ENCODE peak calls at places on chromosomes 2 and 18, in ten cellular contexts. H is HCT116, U is HepG2, L is ovary, P is sigmoid colon, N is thyroid gland, J is transverse colon, A is heart left ventricle, I is tibial nerve, V is GM12878. W is an unnamed sample.

GRCh38 chr2:8086342-8086741 is 595.5 kb upstream of the ID2 start:
- DNase-seq in H (no peak), U (no peak), L (no peak), P (no peak), N (no peak), J (no peak), A (no peak), I (no peak), V (no peak), W (no peak)

GRCh38 chr2:237968048-237968862 is 1.4 kb downstream of the UBE2F start:
- DNase-seq in H (no peak), U (peak), L (no peak), P (peak), N (peak), J (peak), A (no peak), I (peak), V (peak), W (no peak)

GRCh38 chr2:170362895-170363582 is 185.1 kb downstream of the MYO3B start:
- DNase-seq in H (no peak), U (no peak), L (no peak), P (no peak), N (no peak), J (no peak), A (no peak), I (peak), V (no peak), W (no peak)

GRCh38 chr2:212777020-212777491 is 238.5 kb upstream of the ERBB4 start:
- DNase-seq in H (peak), U (peak), L (no peak), P (no peak), N (no peak), J (no peak), A (no peak), I (no peak), V (peak), W (no peak)

GRCh38 chr2:219228026-219228744 is 1.3 kb downstream of the ATG9A start:
- DNase-seq in H (no peak), U (no peak), L (no peak), P (no peak), N (no peak), J (no peak), A (no peak), I (no peak), V (no peak), W (no peak)

GRCh38 chr2:96548558-96549465 is 12.3 kb downstream of the ARID5A start:
- DNase-seq in H (no peak), U (no peak), L (peak), P (peak), N (no peak), J (no peak), A (no peak), I (no peak), V (no peak), W (no peak)

GRCh38 chr18:51275712-51276473 is 78.4 kb upstream of the MEX3C start:
- DNase-seq in H (no peak), U (no peak), L (peak), P (no peak), N (peak), J (peak), A (peak), I (peak), V (no peak), W (no peak)

GRCh38 chr2:129876576-129876975 is 102.9 kb upstream of the RAB6C start:
- DNase-seq in H (no peak), U (no peak), L (no peak), P (no peak), N (no peak), J (no peak), A (no peak), I (no peak), V (no peak), W (peak)

GRCh38 chr18:35619468-35619867 is 37.9 kb downstream of the GALNT1 start:
- DNase-seq in H (no peak), U (no peak), L (no peak), P (no peak), N (peak), J (no peak), A (peak), I (no peak), V (no peak), W (no peak)

GRCh38 chr2:231361701-231362588 is 33.6 kb upstream of the B3GNT7 start:
- DNase-seq in H (no peak), U (no peak), L (no peak), P (peak), N (no peak), J (peak), A (no peak), I (no peak), V (peak), W (no peak)

GRCh38 chr2:38765551-38765950 is 12.5 kb upstream of the GEMIN6 start:
- DNase-seq in H (no peak), U (no peak), L (no peak), P (no peak), N (no peak), J (no peak), A (no peak), I (no peak), V (no peak), W (no peak)

GRCh38 chr18:38663682-38664081 is 1098.1 kb upstream of the CELF4 start:
- DNase-seq in H (no peak), U (no peak), L (no peak), P (no peak), N (no peak), J (no peak), A (no peak), I (no peak), V (no peak), W (no peak)

GRCh38 chr18:48848641-48849143 is 102.1 kb downstream of the SMAD7 start:
- DNase-seq in H (no peak), U (no peak), L (no peak), P (no peak), N (no peak), J (no peak), A (peak), I (no peak), V (no peak), W (no peak)

GRCh38 chr18:79552696-79553095 is 126.9 kb upstream of the CTDP1 start:
- DNase-seq in H (no peak), U (no peak), L (peak), P (no peak), N (no peak), J (no peak), A (no peak), I (no peak), V (no peak), W (peak)

GRCh38 chr2:80364511-80365212 is 60.1 kb upstream of the LRRTM1 start:
- DNase-seq in H (no peak), U (no peak), L (no peak), P (no peak), N (no peak), J (no peak), A (no peak), I (no peak), V (no peak), W (no peak)

GRCh38 chr2:24418166-24418843 is 58.0 kb upstream of the ITSN2 start:
- DNase-seq in H (no peak), U (no peak), L (no peak), P (no peak), N (no peak), J (no peak), A (no peak), I (no peak), V (no peak), W (peak)

GRCh38 chr2:121888189-121888557 is 132.7 kb downstream of the TSN start:
- DNase-seq in H (peak), U (peak), L (no peak), P (no peak), N (no peak), J (no peak), A (no peak), I (no peak), V (no peak), W (no peak)

GRCh38 chr2:128196026-128196822 is 105.2 kb downstream of the UGGT1 start:
- DNase-seq in H (no peak), U (peak), L (no peak), P (peak), N (no peak), J (peak), A (no peak), I (no peak), V (no peak), W (no peak)

GRCh38 chr18:47110875-47111274 is 39.4 kb downstream of the HDHD2 start:
- DNase-seq in H (no peak), U (no peak), L (no peak), P (no peak), N (no peak), J (no peak), A (no peak), I (no peak), V (no peak), W (no peak)

GRCh38 chr2:69200107-69200520 is 186.9 kb downstream of the GFPT1 start:
- DNase-seq in H (no peak), U (peak), L (peak), P (peak), N (no peak), J (peak), A (no peak), I (no peak), V (no peak), W (peak)

GRCh38 chr18:51980101-51980500 is 359.9 kb upstream of the DCC start:
- DNase-seq in H (no peak), U (no peak), L (no peak), P (no peak), N (no peak), J (no peak), A (no peak), I (no peak), V (no peak), W (no peak)

GRCh38 chr2:6824962-6825361 is 40.7 kb downstream of the CMPK2 start:
- DNase-seq in H (no peak), U (no peak), L (no peak), P (peak), N (no peak), J (no peak), A (no peak), I (peak), V (no peak), W (no peak)

GRCh38 chr2:155368934-155369333 is 670.4 kb downstream of the KCNJ3 start:
- DNase-seq in H (peak), U (peak), L (no peak), P (no peak), N (no peak), J (no peak), A (no peak), I (no peak), V (no peak), W (no peak)

GRCh38 chr2:199596549-199596948 is 138.8 kb upstream of the SATB2 start:
- DNase-seq in H (peak), U (peak), L (no peak), P (no peak), N (no peak), J (peak), A (no peak), I (no peak), V (no peak), W (no peak)

GRCh38 chr2:86017901-86018896 is 87.5 kb downstream of the POLR1A start:
- DNase-seq in H (no peak), U (no peak), L (no peak), P (peak), N (peak), J (peak), A (peak), I (no peak), V (no peak), W (no peak)

GRCh38 chr2:174088706-174089105 is 123.5 kb upstream of the SP3 start:
- DNase-seq in H (no peak), U (no peak), L (no peak), P (no peak), N (no peak), J (no peak), A (no peak), I (no peak), V (no peak), W (no peak)

GRCh38 chr18:66534110-66534509 is 69.8 kb downstream of the CDH19 start:
- DNase-seq in H (no peak), U (no peak), L (no peak), P (no peak), N (no peak), J (no peak), A (no peak), I (no peak), V (no peak), W (no peak)

GRCh38 chr2:28717339-28717758 is 34.3 kb upstream of the PPP1CB start:
- DNase-seq in H (peak), U (peak), L (peak), P (peak), N (peak), J (peak), A (peak), I (peak), V (no peak), W (peak)

GRCh38 chr2:124316875-124317605 is 292.0 kb downstream of the CNTNAP5 start:
- DNase-seq in H (no peak), U (no peak), L (no peak), P (no peak), N (no peak), J (no peak), A (no peak), I (no peak), V (no peak), W (no peak)

GRCh38 chr18:31511098-31511497 is 13.1 kb downstream of the DSG2 start:
- DNase-seq in H (no peak), U (no peak), L (no peak), P (no peak), N (no peak), J (no peak), A (no peak), I (no peak), V (no peak), W (no peak)

GRCh38 chr18:51120809-51121596 is 76.5 kb downstream of the MEX3C start:
- DNase-seq in H (no peak), U (no peak), L (no peak), P (no peak), N (no peak), J (no peak), A (no peak), I (no peak), V (no peak), W (peak)

GRCh38 chr2:179235463-179236108 is 29.0 kb downstream of the SESTD1 start:
- DNase-seq in H (no peak), U (peak), L (no peak), P (no peak), N (no peak), J (no peak), A (no peak), I (no peak), V (no peak), W (no peak)

GRCh38 chr2:179233037-179233436 is 31.6 kb downstream of the SESTD1 start:
- DNase-seq in H (no peak), U (peak), L (no peak), P (no peak), N (no peak), J (no peak), A (no peak), I (no peak), V (no peak), W (no peak)

GRCh38 chr2:179237209-179237946 is 27.3 kb downstream of the SESTD1 start:
- DNase-seq in H (no peak), U (peak), L (no peak), P (no peak), N (no peak), J (no peak), A (no peak), I (no peak), V (no peak), W (no peak)

GRCh38 chr2:179234658-179235240 is 29.9 kb downstream of the SESTD1 start:
- DNase-seq in H (no peak), U (no peak), L (no peak), P (no peak), N (no peak), J (no peak), A (no peak), I (no peak), V (no peak), W (no peak)

DNA sequence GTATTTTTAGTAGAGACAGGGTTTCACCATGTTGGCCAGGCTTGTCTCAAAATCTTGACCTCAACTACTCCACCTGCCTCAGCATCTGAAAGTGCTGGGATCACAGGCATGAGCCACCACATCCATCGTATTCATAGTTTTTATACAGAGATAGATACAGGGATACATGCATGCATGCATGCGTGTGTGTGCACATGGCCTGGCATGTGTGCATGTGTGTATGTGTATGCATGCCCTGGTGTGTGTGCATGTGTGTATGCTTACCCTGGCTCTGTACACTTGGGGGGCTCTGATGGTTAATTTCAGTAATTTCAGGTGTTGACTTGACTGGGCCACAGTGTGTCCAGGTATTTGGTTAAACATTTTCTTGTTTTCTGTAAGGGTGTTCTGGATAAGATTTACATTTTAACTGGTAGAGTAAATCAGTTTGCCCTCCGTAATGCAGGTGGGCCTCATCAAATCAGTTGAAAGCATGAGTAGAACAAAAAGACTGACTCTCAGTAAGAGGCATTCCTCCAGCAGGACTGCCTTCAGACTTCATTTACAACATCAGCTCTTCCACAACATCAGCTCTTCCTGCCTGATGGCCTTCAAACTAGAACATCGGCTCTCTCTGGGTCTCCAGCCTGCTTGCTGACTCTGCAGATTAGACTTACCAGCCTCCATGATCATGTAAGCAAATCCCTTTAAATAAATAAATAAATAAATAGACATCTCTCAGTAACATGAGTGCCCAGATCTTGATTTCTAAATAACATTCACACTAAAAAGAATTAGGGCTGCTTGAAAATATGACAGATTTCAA is 30.8 kb downstream of the SESTD1 start:
- DNase-seq in H (no peak), U (peak), L (no peak), P (no peak), N (no peak), J (no peak), A (no peak), I (no peak), V (no peak), W (no peak)
- H3K4me3 ChIP-seq in H (no peak), U (no peak), L (no peak), P (no peak), N (no peak), J (no peak), A (no peak), I (no peak), V (no peak), W (no peak)

GRCh38 chr2:178072383-178073301 is at the start of gene PDE11A:
- DNase-seq in H (peak), U (peak), L (peak), P (peak), N (peak), J (peak), A (peak), I (peak), V (no peak), W (peak)
- TF ChIP-seq POLR2A in H (peak), U (peak), L (no peak), P (peak), N (peak), J (peak), A (peak), I (no peak), V (no peak), W (no peak)

DNA sequence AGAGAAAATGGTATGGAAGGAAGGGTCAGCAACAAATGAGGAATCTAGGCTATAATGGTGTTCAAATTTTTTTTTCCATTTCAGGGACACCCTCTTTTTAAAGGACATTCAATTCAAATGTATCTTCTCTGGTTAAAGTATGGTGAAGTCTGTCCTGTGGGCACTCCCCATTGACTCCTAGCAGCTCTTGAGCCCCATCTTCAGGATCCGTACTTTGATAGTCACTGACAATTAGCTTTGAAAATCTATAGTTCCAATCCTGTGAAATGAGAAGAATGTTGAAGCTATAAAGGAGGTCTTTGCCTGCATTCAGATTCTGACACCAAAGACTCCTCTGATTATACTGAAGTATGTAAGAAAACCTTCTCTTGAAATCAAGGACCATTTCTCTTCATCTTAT is 43.3 kb downstream of the KCNH7 start:
- DNase-seq in H (no peak), U (peak), L (no peak), P (no peak), N (peak), J (peak), A (no peak), I (no peak), V (no peak), W (no peak)
- TF ChIP-seq CTCF in H (no peak), U (peak), L (no peak), P (no peak), N (no peak), J (peak), A (no peak), I (no peak), V (peak), W (no peak)

DNA sequence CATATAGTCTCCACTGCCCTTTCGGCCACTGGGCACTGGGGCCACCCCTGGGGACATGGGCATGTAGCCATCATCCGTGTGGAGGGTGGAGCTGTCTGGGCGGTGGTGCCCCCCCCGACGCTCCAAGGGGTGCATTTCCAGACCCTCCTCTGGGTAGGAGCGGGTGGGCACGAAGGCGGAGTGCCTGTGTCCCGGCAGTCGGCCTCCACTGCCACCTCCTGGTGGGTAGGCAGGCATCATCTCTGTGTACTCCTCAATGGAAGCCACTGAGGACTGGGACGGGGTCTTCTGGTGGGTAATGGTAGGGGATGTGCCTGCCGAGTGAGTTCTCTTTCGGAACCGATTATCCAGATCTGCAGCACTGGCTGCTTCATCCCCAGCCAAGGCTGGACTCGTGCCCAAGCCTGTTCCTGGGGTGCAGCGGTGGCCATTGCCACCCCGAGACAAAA is 2.8 kb downstream of the IRS1 start:
- DNase-seq in H (no peak), U (no peak), L (peak), P (peak), N (peak), J (peak), A (peak), I (no peak), V (no peak), W (peak)
- H3K4me3 ChIP-seq in H (no peak), U (no peak), L (peak), P (peak), N (peak), J (peak), A (peak), I (no peak), V (no peak), W (no peak)

GRCh38 chr18:59906203-59906602 is 6.4 kb downstream of the PMAIP1 start:
- DNase-seq in H (no peak), U (no peak), L (no peak), P (no peak), N (no peak), J (no peak), A (no peak), I (no peak), V (no peak), W (no peak)
- TF ChIP-seq POLR2A in H (no peak), U (no peak), L (no peak), P (no peak), N (no peak), J (no peak), A (no peak), I (no peak), V (no peak), W (no peak)

GRCh38 chr2:159677654-159678053 is 34.7 kb upstream of the MARCHF7 start:
- DNase-seq in H (no peak), U (peak), L (no peak), P (no peak), N (no peak), J (no peak), A (no peak), I (no peak), V (no peak), W (no peak)
- TF ChIP-seq CTCF in H (peak), U (peak), L (no peak), P (no peak), N (no peak), J (no peak), A (peak), I (no peak), V (no peak), W (no peak)

GRCh38 chr2:209790066-209790728 is 18.6 kb downstream of the UNC80 start:
- DNase-seq in H (no peak), U (no peak), L (no peak), P (no peak), N (no peak), J (no peak), A (no peak), I (no peak), V (no peak), W (no peak)
- H3K4me3 ChIP-seq in H (no peak), U (peak), L (peak), P (no peak), N (no peak), J (no peak), A (peak), I (no peak), V (peak), W (no peak)

GRCh38 chr2:149213764-149214493 is 116.5 kb upstream of the LYPD6 start:
- DNase-seq in H (no peak), U (no peak), L (no peak), P (no peak), N (no peak), J (no peak), A (no peak), I (no peak), V (no peak), W (no peak)
- TF ChIP-seq POLR2A in H (no peak), U (no peak), L (no peak), P (no peak), N (no peak), J (no peak), A (no peak), I (no peak), V (no peak), W (no peak)

GRCh38 chr2:46193855-46194254 is 103.4 kb upstream of the EPAS1 start:
- DNase-seq in H (no peak), U (no peak), L (no peak), P (no peak), N (no peak), J (no peak), A (no peak), I (no peak), V (no peak), W (no peak)
- TF ChIP-seq CTCF in H (no peak), U (no peak), L (no peak), P (no peak), N (no peak), J (no peak), A (no peak), I (no peak), V (no peak), W (no peak)

W was measured in lower leg skin.